ENCODE peak calls at places on chromosomes 13 and 19, in five cellular contexts. H is colonic mucosa, D is tibial nerve, E is thoracic aorta, M is fibroblast of pulmonary artery. L is an unnamed sample.

GRCh38 chr13:113854238-113855011 is 9.5 kb downstream of the GAS6 start:
- DNase-seq in H (peak; percentile 51), D (no peak), E (no peak), M (peak; percentile 34), L (no peak)

GRCh38 chr13:97202761-97203160 is 19.4 kb upstream of the MBNL2 start:
- DNase-seq in H (no peak), D (no peak), E (no peak), M (no peak), L (no peak)

GRCh38 chr13:39417131-39417530 is 185.9 kb downstream of the LHFPL6 start:
- DNase-seq in H (no peak), D (no peak), E (no peak), M (peak; percentile 34), L (no peak)

GRCh38 chr13:40562975-40563349 is 103.5 kb downstream of the FOXO1 start:
- DNase-seq in H (no peak), D (no peak), E (no peak), M (no peak), L (peak; percentile 12)

GRCh38 chr19:3773814-3774515 is 1.9 kb upstream of the RAX2 start:
- DNase-seq in H (no peak), D (no peak), E (no peak), M (no peak), L (no peak)

GRCh38 chr13:98446234-98446621 is 130.7 kb downstream of the STK24 start:
- DNase-seq in H (no peak), D (no peak), E (no peak), M (no peak), L (no peak)

GRCh38 chr19:35509018-35509652 is 4.3 kb downstream of the DMKN start:
- DNase-seq in H (peak; percentile 67), D (no peak), E (no peak), M (no peak), L (peak; percentile 83)

GRCh38 chr13:46516624-46517318 is 36.2 kb upstream of the LRCH1 start:
- DNase-seq in H (no peak), D (no peak), E (no peak), M (no peak), L (no peak)

GRCh38 chr19:6288737-6289136 is 9.0 kb upstream of the MLLT1 start:
- DNase-seq in H (no peak), D (no peak), E (no peak), M (no peak), L (no peak)

GRCh38 chr13:30111810-30112209 is 195.5 kb downstream of the KATNAL1 start:
- DNase-seq in H (no peak), D (no peak), E (no peak), M (no peak), L (peak; percentile 34)
- TF ChIP-seq CTCF in H (no peak), D (no peak), E (no peak), M (peak; percentile 27), L (no peak)

DNA sequence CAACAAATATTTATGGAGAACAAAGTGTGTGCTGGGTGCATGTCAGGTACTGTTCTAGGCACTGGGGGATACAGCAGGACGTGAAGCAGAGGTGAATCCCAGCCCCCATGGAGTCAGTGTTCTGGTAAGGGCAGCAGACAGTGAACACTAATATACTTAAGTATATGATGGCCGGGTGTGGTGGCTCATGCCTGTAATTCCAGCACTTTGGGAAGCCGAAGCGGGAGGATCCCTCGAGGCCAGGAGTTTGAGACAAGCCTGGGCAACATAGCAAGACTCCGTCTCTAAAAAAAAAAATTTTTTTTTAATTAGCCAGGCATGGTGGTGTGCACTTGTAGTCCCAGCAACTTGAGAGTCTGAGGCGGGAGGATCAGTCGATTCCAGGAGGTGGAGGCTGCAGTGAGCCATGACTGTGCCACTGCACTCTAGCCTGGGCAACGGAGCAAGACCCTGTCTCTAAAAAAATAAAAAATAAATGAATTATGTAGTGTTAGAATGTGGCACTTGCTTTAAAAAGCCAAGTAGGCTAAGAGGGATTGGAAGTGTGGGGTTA is 22.6 kb downstream of the CHST8 start:
- DNase-seq in H (no peak), D (no peak), E (no peak), M (no peak), L (no peak)
- TF ChIP-seq CTCF in H (no peak), D (no peak), E (no peak), M (no peak), L (no peak)

DNA sequence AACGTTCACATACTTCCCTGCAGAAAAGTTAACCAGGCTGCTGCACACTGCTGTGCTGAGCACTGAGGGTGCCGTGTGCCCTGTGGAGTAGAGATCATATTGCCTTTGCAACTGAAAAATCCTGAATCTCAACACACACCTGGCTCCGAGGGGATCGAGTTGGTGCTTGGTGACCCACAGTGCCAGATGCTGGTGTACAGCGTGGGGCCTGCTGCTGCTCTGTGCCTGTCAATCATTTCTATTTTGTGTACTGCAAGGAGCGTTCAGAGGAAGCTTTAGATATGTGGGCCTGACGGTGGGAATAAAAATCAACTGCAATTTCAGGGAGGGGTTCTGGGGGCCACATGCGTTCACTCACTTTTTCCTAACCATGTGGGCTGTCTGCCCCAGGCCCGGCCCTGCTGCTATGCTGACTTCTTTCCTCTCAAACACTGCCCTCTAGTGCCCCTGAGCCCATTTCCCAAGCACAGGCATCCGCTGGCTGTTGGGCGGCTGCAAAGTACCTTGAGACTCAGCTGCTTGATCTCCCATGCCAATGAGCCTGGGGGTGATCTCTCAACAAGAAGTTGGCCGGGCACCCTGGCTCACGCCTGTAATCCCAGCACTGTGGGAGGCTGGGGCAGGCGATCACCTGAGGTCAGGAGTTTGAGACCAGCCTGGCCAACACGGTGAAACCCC is 9.7 kb upstream of the LENG8 start:
- DNase-seq in H (no peak), D (no peak), E (no peak), M (peak; percentile 55), L (peak; percentile 67)
- TF ChIP-seq CTCF in H (no peak), D (peak; percentile 47), E (no peak), M (peak; percentile 58), L (no peak)

GRCh38 chr13:50793026-50793425 is 50.5 kb downstream of the DLEU7 start:
- DNase-seq in H (no peak), D (no peak), E (no peak), M (no peak), L (no peak)
- TF ChIP-seq CTCF in H (no peak), D (no peak), E (no peak), M (no peak), L (no peak)

DNA sequence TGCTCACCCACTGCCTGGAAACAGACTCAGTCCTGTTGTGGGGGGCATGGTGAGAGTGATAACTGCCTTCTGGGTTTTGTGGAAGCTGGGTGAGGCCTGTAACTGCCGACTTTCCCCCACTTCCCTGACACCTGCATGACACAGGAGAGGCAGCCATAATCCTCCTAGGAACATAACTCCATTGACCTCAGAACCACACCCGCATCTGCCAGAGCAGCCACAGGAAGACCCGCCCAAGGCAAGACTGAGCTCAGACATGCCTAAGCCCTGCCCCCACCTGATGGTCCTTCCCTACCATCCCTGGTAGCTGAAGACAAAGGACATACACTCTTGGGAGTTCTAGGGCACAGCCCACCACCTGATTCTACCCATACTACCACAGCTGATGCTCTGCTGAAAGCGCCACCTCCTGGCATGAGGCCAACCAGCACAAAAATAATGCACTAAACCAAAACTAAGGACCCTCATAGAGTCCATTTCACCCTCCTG is 326.7 kb downstream of the RBM26 start:
- DNase-seq in H (peak; percentile 17), D (no peak), E (no peak), M (no peak), L (no peak)
- TF ChIP-seq CTCF in H (no peak), D (no peak), E (no peak), M (no peak), L (no peak)

DNA sequence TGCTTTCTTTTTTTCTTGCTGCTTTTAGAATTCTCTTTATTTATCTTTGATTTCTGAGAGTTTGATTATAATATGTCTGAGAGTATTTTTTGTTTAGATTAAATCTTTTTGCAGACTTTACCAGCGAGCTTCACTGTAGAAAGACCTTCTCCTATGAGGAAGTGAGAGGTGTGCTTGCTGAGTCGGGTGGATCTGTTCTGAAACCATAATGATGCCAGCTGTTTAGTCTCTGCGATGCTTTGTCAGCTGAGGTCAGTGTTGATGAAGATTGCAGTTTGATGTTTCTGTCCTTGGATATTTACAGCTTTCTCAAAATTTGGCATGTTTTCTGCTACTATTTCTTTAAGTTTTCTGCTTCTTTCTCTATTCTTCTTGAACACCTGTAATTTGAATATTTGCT is 309.1 kb upstream of the SLITRK6 start:
- DNase-seq in H (no peak), D (no peak), E (no peak), M (no peak), L (no peak)
- TF ChIP-seq CTCF in H (no peak), D (no peak), E (no peak), M (no peak), L (no peak)